ENCODE peak calls at places on chromosomes 2 and 18, in four cellular contexts. F is GM12878, M is K562, L is HepG2. Y is an unnamed sample.

GRCh38 chr2:20633001-20633400 is 17.9 kb downstream of the HS1BP3 start:
- DNase-seq in F (no peak), M (no peak), L (no peak), Y (no peak)

GRCh38 chr2:221569342-221570278 is 2.5 kb downstream of the EPHA4 start:
- DNase-seq in F (no peak), M (no peak), L (no peak), Y (peak)

GRCh38 chr2:15181092-15181745 is 379.9 kb downstream of the NBAS start:
- DNase-seq in F (no peak), M (no peak), L (no peak), Y (no peak)

GRCh38 chr2:156322681-156323211 is 9.8 kb downstream of the NR4A2 start:
- DNase-seq in F (no peak), M (no peak), L (no peak), Y (peak)

GRCh38 chr2:25149646-25150045 is 18.7 kb downstream of the POMC start:
- DNase-seq in F (no peak), M (no peak), L (no peak), Y (no peak)

GRCh38 chr2:69201243-69201642 is 185.8 kb downstream of the GFPT1 start:
- DNase-seq in F (no peak), M (no peak), L (no peak), Y (no peak)

GRCh38 chr2:172084734-172085459 is 410 bp upstream of the DLX1 start:
- DNase-seq in F (no peak), M (peak), L (peak), Y (peak)

GRCh38 chr2:40455661-40456060 is 3.8 kb upstream of the SLC8A1 start:
- DNase-seq in F (no peak), M (no peak), L (no peak), Y (no peak)

GRCh38 chr2:119293254-119293653 is 69.6 kb downstream of the STEAP3 start:
- DNase-seq in F (no peak), M (no peak), L (no peak), Y (no peak)

GRCh38 chr2:47174731-47175361 is 19.7 kb upstream of the STPG4 start:
- DNase-seq in F (no peak), M (peak), L (peak), Y (no peak)

GRCh38 chr18:3529597-3529996 is 79.6 kb downstream of the TGIF1 start:
- DNase-seq in F (no peak), M (no peak), L (no peak), Y (no peak)

GRCh38 chr18:34738173-34738894 is 28.2 kb downstream of the DTNA start:
- DNase-seq in F (no peak), M (no peak), L (peak), Y (no peak)

GRCh38 chr18:63319383-63320040 is at the start of gene BCL2:
- DNase-seq in F (no peak), M (peak), L (no peak), Y (peak)

GRCh38 chr18:66495844-66496243 is 108.0 kb downstream of the CDH19 start:
- DNase-seq in F (no peak), M (peak), L (peak), Y (peak)

GRCh38 chr2:180376076-180376475 is 369.0 kb upstream of the CWC22 start:
- DNase-seq in F (no peak), M (no peak), L (no peak), Y (no peak)

GRCh38 chr2:36404312-36404711 is 48.7 kb downstream of the CRIM1 start:
- DNase-seq in F (no peak), M (no peak), L (no peak), Y (no peak)

GRCh38 chr2:224101820-224102630 is 62.9 kb upstream of the SERPINE2 start:
- DNase-seq in F (no peak), M (no peak), L (no peak), Y (no peak)

GRCh38 chr2:39620067-39620466 is 45.6 kb upstream of the TMEM178A start:
- DNase-seq in F (no peak), M (peak), L (peak), Y (no peak)

GRCh38 chr2:8622199-8622911 is 59.5 kb upstream of the ID2 start:
- DNase-seq in F (no peak), M (no peak), L (no peak), Y (no peak)

DNA sequence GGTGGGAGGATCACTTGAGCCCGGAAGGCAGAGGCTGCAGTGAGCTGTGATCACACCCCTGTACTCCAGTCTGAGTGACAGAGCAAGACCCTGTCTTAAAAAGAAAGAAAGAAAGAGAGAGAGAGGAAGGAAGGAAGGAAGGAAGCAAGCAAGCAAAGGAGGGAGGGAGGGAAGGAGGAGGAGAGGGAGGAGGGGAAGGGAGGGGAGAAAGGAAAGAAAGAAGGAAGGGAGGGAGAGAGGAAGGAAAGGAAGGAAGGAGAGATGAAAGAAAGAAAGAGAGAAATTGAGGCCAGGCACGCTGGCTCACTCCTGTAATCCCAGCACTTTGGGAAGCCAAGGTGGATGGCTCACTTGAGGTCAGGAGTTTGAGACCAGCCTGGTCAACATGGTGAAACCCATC is 2.3 kb upstream of the NCKAP1 start:
- DNase-seq in F (no peak), M (no peak), L (no peak), Y (no peak)
- TF ChIP-seq CBFB in F (no peak), M (no peak), L (no peak), Y (no peak)

DNA sequence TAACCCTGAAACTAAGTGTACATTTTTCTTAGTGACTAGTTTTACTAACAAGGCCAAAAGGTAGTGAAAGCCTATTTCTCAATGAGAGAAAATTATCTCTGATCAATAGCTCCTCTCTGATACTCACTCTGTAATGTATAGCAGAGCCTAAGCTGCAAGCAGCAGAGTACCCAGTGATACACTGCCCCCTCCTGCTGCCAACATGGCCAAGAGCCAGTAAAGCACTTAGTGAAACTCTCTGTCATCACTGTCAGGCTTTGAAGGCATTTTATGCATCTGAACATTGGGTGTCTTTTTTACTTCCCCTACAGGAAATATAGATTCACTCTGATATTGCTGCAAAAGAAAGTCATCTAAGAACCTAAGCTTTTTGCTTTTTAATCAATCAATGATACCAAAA is 784.1 kb upstream of the CDH7 start:
- DNase-seq in F (no peak), M (no peak), L (no peak), Y (peak)
- TF ChIP-seq CBFB in F (no peak), M (no peak), L (no peak), Y (no peak)

DNA sequence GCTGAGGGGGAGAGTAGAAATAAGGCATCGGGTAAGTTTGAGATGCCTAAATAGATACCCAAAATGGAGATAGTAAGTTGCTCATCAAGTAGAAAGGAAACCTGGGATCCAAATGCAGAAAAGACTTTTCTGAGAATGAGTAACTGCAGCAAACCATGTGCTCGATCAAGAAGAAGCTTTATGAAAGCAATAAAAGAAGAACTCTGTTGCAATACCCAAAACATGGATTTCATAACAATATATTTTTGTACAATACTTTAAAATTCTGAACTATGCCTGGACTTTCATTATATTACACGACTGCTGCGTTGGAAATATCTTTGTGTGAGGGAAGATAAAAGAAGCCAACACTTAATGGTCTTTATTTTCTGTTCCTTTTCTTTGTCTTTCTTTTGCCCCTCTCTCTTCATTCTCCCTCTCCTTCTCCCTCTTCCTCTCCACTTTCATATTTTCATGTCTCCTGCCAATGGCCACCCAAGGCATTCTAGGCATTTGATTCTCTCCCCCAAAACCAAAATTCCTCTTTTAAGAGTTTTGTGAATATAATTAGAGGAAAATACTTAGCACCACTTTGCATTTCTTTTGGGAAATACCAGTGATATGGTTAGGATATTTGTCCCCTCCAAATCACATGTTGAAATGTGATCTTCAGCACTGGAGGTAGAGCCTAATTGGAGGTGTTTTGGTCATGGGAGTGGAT is 257.6 kb downstream of the MREG start:
- DNase-seq in F (no peak), M (no peak), L (no peak), Y (no peak)
- TF ChIP-seq CBFB in F (no peak), M (no peak), L (no peak), Y (no peak)

DNA sequence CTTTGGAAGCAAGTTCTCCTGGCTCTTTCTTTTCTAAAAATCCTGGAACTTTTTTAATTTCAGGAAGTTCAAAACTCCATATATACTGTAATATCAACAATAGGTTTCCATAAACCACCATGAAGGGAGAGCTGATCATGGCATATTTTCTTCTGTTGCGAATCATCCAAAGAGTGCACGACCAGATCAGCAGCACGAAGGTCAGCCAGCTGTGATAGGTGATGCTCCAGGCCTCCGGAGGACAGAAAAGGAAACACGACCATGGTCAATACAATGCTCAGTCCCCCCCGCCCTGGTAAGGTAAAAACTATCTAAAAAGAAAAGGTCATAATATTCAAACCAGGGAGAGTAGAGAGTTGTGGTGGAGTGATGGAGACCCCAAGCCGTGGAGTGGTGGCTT is 268.9 kb downstream of the NAPG start:
- DNase-seq in F (no peak), M (no peak), L (no peak), Y (no peak)
- TF ChIP-seq CBFB in F (no peak), M (no peak), L (no peak), Y (no peak)

DNA sequence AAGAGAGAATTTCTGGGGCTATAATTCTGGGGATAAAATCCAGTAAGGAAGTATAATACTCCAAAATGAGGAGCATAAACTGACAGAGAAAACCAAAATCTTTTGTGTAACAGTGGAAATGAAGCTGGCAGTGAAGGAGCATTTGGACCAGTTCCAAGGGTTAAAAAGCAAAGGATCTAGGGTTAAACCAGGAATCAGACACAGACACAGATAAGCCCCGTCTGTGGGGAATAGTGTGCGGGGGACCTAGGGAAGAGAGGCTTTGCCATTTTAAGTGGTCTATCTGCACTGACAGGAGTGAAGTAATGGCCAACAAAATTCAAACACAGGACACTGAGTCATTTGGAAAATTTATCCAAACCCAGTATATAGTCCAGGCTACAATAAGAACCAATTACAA is 23.4 kb downstream of the SAP130 start:
- DNase-seq in F (no peak), M (no peak), L (no peak), Y (no peak)
- TF ChIP-seq CBFB in F (no peak), M (no peak), L (no peak), Y (no peak)

GRCh38 chr2:162573288-162573687 is 229.4 kb downstream of the GCA start:
- DNase-seq in F (no peak), M (no peak), L (no peak), Y (no peak)
- TF ChIP-seq CBFB in F (no peak), M (no peak), L (no peak), Y (no peak)

GRCh38 chr2:184683923-184684322 is 85.6 kb downstream of the ZNF804A start:
- DNase-seq in F (no peak), M (no peak), L (no peak), Y (no peak)

GRCh38 chr2:184680825-184681224 is 82.5 kb downstream of the ZNF804A start:
- DNase-seq in F (no peak), M (no peak), L (no peak), Y (no peak)

GRCh38 chr2:184681642-184682321 is 83.5 kb downstream of the ZNF804A start:
- DNase-seq in F (no peak), M (no peak), L (no peak), Y (no peak)

GRCh38 chr2:184689633-184690032 is 91.3 kb downstream of the ZNF804A start:
- DNase-seq in F (no peak), M (no peak), L (no peak), Y (no peak)

DNA sequence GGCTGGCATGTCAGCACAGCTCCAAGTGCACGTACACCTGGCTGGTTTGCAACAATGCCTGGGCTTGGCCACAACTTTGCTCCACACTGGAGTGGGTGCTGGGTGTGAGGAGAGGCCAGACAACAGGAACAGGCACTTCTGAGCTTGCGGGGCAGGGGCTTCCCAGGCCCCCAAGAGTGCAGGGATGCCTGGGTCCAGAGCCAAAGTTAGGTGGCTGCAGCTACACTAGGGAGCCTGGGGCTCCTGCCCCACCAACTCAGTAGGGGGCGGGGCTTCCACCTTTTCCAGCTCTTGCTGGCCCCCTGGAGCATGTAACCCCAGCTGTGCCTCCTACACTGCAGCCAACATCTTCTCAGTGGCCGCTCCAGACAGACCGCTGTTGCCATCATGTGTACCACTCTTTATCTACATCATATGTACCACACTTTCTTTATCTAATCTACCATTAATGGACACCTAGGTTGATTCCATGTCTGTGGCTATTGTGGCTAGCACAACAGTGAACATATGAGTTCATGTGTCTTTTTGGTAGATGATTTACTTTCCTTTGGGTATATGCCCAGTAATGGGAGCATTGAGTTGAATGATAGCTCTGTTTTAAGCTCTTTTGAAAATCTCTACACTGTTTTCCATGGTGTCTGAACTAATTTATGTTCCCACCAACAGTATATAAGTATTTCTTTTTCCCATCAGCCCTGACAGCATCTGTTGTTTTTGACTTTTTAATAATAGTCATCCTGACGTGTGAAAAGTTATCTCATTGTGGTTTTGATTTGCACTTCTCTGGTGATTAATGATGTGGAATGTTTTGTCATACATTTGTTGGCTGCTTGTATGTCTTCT is 87.9 kb downstream of the ZNF804A start:
- DNase-seq in F (no peak), M (no peak), L (no peak), Y (no peak)
- TF ChIP-seq CBFB in F (no peak), M (no peak), L (no peak), Y (no peak)

GRCh38 chr2:201794261-201794660 is 12.1 kb upstream of the CDK15 start:
- DNase-seq in F (no peak), M (no peak), L (no peak), Y (no peak)
- TF ChIP-seq CBFB in F (no peak), M (no peak), L (no peak), Y (no peak)

DNA sequence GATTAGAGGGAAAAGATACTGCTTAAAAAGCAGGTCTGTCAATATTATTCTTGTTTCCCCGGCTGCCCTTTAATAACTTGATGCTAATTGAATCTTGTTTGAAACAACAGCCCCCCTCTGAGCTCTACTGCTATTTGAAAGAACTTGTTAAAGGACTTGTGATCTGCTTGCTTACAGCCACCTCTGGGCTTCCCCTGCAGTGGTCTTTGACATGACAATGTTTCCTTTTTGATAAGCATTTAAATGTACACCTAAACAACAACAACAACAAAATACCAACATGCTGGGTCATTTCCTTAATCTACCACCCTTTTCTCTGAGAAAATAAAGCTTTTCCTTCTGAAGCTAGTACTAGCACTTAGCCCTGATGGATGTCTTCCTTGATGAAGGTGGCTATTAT is 3.9 kb downstream of the HOXD1 start:
- DNase-seq in F (no peak), M (no peak), L (no peak), Y (no peak)
- TF ChIP-seq CBFB in F (no peak), M (no peak), L (no peak), Y (no peak)

GRCh38 chr18:11108956-11109355 is 40.4 kb downstream of the PIEZO2 start:
- DNase-seq in F (no peak), M (no peak), L (no peak), Y (no peak)

GRCh38 chr18:11105463-11105862 is 43.9 kb downstream of the PIEZO2 start:
- DNase-seq in F (no peak), M (no peak), L (no peak), Y (no peak)

GRCh38 chr18:11104307-11104706 is 45.1 kb downstream of the PIEZO2 start:
- DNase-seq in F (no peak), M (no peak), L (peak), Y (no peak)
- TF ChIP-seq CBFB in F (no peak), M (no peak), L (no peak), Y (no peak)